ENCODE peak calls at places on chromosomes 13 and 19, in seven cellular contexts. M is suprapubic skin, J is heart right ventricle, I is MG63, K is PC-3, A is mucosa of descending colon, T is cardiac muscle cell. C is an unnamed sample. For H3K36me3, the result is how much of the 10 kb centered on the place peaks cover.

GRCh38 chr19:7917292-7918061 is 2.7 kb upstream of the SNAPC2 start:
- DNase-seq in M (no peak), J (peak), I (no peak), K (peak), A (peak), T (peak), C (peak)

GRCh38 chr19:45994456-45994988 is 745 bp upstream of the CCDC61 start:
- DNase-seq in M (no peak), J (no peak), I (peak), K (no peak), A (no peak), T (no peak), C (peak)

GRCh38 chr13:21216332-21216731 is 39.9 kb downstream of the MRPL57 start:
- DNase-seq in M (no peak), J (no peak), I (no peak), K (no peak), A (no peak), T (no peak), C (no peak)

GRCh38 chr13:47426126-47426849 is 529.4 kb upstream of the HTR2A start:
- DNase-seq in M (no peak), J (no peak), I (peak), K (peak), A (no peak), T (peak), C (no peak)

GRCh38 chr19:56597696-56598095 is 2.6 kb downstream of the ZNF71 start:
- DNase-seq in M (no peak), J (no peak), I (peak), K (no peak), A (no peak), T (no peak), C (no peak)

GRCh38 chr13:40982772-40983171 is 36.3 kb downstream of the ELF1 start:
- DNase-seq in M (no peak), J (no peak), I (no peak), K (no peak), A (no peak), T (peak), C (no peak)

GRCh38 chr19:30587869-30588268 is 215.7 kb downstream of the ZNF536 start:
- DNase-seq in M (no peak), J (no peak), I (no peak), K (no peak), A (no peak), T (no peak), C (no peak)

GRCh38 chr13:113996081-113996911 is 22.4 kb upstream of the C13orf46 start:
- DNase-seq in M (peak), J (peak), I (no peak), K (no peak), A (peak), T (no peak), C (no peak)

GRCh38 chr13:98350746-98351330 is 173.8 kb upstream of the RNF113B start:
- DNase-seq in M (no peak), J (no peak), I (no peak), K (peak), A (no peak), T (no peak), C (no peak)

GRCh38 chr19:52946322-52947310 is 16.1 kb downstream of the ZNF816 start:
- DNase-seq in M (peak), J (peak), I (no peak), K (peak), A (peak), T (peak), C (no peak)

GRCh38 chr13:100146534-100146933 is 57.6 kb downstream of the PCCA start:
- DNase-seq in M (no peak), J (no peak), I (no peak), K (no peak), A (no peak), T (no peak), C (no peak)

GRCh38 chr19:38869160-38869835 is 8.8 kb downstream of the RINL start:
- DNase-seq in M (no peak), J (peak), I (no peak), K (no peak), A (peak), T (no peak), C (no peak)

GRCh38 chr13:99214232-99214631 is 13.6 kb downstream of the UBAC2 start:
- DNase-seq in M (no peak), J (no peak), I (no peak), K (no peak), A (no peak), T (no peak), C (no peak)

GRCh38 chr19:4444765-4445741 is 12.5 kb downstream of the UBXN6 start:
- DNase-seq in M (no peak), J (no peak), I (no peak), K (no peak), A (no peak), T (peak), C (peak)

GRCh38 chr13:42612021-42612765 is 38.2 kb downstream of the TNFSF11 start:
- DNase-seq in M (no peak), J (no peak), I (peak), K (peak), A (no peak), T (no peak), C (no peak)

GRCh38 chr19:31979949-31980670 is 365.3 kb upstream of the ZNF507 start:
- DNase-seq in M (no peak), J (no peak), I (no peak), K (no peak), A (no peak), T (no peak), C (no peak)

GRCh38 chr13:54357284-54357933 is 1328.8 kb downstream of the OLFM4 start:
- DNase-seq in M (no peak), J (no peak), I (no peak), K (no peak), A (no peak), T (no peak), C (no peak)

GRCh38 chr13:32385369-32385768 is 42.6 kb downstream of the N4BP2L1 start:
- DNase-seq in M (no peak), J (no peak), I (no peak), K (no peak), A (no peak), T (no peak), C (no peak)

GRCh38 chr13:59459972-59460371 is 703.8 kb downstream of the DIAPH3 start:
- DNase-seq in M (no peak), J (no peak), I (no peak), K (peak), A (no peak), T (no peak), C (no peak)

GRCh38 chr13:38202730-38203129 is 146.9 kb upstream of the UFM1 start:
- DNase-seq in M (no peak), J (no peak), I (peak), K (peak), A (no peak), T (peak), C (no peak)

GRCh38 chr13:22800726-22801401 is 379.9 kb upstream of the SGCG start:
- DNase-seq in M (no peak), J (no peak), I (no peak), K (no peak), A (no peak), T (peak), C (no peak)

GRCh38 chr13:48161530-48162179 is 66.8 kb upstream of the MED4 start:
- DNase-seq in M (peak), J (peak), I (no peak), K (no peak), A (no peak), T (no peak), C (no peak)

GRCh38 chr19:51697169-51697776 is 4.1 kb downstream of the SPACA6 start:
- DNase-seq in M (peak), J (no peak), I (no peak), K (no peak), A (no peak), T (no peak), C (no peak)

GRCh38 chr13:39951301-39951700 is 295.8 kb downstream of the COG6 start:
- DNase-seq in M (no peak), J (no peak), I (no peak), K (no peak), A (no peak), T (no peak), C (no peak)

GRCh38 chr13:40401911-40402776 is 264.3 kb downstream of the FOXO1 start:
- DNase-seq in M (peak), J (peak), I (peak), K (peak), A (peak), T (peak), C (peak)

GRCh38 chr19:18438331-18439024 is 545 bp upstream of the ISYNA1 start:
- DNase-seq in M (no peak), J (peak), I (no peak), K (no peak), A (no peak), T (peak), C (no peak)

GRCh38 chr19:48006762-48007161 is 12.3 kb downstream of the ELSPBP1 start:
- DNase-seq in M (no peak), J (no peak), I (no peak), K (no peak), A (no peak), T (no peak), C (no peak)

DNA sequence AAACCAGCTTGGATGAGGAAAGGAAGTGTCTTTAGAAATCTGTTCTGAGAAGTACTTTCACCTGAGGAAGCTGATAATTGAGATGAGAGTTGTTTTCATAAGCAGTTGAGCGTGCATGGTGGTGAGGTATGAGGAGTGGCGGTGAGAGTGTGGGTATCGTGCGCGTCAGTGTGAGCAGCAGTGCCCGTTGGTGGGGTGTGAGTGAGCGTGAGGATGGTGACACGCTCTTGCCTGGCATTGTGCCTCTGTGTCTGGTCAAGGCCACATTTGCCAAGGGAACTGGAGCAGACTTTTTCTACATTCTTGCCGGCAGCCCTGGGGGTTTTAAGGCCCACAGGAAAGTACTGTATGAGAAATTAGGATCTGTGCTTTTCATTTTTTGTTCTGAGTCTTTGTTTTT is 36.5 kb upstream of the TEX29 start:
- DNase-seq in M (no peak), J (no peak), I (no peak), K (no peak), A (no peak), T (no peak), C (no peak)
- H3K36me3 ChIP-seq in M (half or more), J (half or more), I (under half), K (under half), A (under half), T (under half), C (under half)

GRCh38 chr19:49011194-49011593 is 5.7 kb downstream of the LHB start:
- DNase-seq in M (no peak), J (no peak), I (no peak), K (no peak), A (no peak), T (no peak), C (no peak)
- H3K36me3 ChIP-seq in M (half or more), J (half or more), I (half or more), K (under half), A (under half), T (under half), C (half or more)

DNA sequence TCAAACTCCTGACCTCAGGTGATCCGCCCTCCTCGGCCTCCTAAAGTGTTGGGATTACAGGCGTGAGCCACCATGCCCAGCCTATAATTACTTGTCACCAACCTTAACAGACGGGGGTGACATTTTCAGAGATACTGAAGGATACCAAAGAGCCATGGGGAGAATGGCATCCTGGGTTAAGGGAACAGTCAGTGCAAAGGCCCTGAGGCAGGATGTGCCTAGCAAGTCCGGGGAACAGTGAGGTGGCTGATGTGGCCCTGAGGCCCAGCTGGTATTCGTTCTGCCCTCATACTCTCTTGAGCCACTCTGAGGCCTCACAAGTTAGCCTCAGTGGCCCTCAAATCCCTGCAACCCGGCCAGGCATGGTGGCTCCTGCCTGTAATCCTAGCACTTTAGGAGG is 15.0 kb upstream of the ANGPTL8 start:
- DNase-seq in M (no peak), J (no peak), I (no peak), K (no peak), A (no peak), T (no peak), C (no peak)
- H3K36me3 ChIP-seq in M (half or more), J (half or more), I (under half), K (under half), A (under half), T (under half), C (under half)

GRCh38 chr19:2099937-2100718 is 3.4 kb downstream of the IZUMO4 start:
- DNase-seq in M (no peak), J (no peak), I (no peak), K (no peak), A (no peak), T (no peak), C (no peak)
- H3K36me3 ChIP-seq in M (under half), J (half or more), I (under half), K (under half), A (under half), T (under half), C (under half)

GRCh38 chr19:19504754-19505668 is 10.3 kb downstream of the TSSK6 start:
- DNase-seq in M (no peak), J (no peak), I (no peak), K (no peak), A (no peak), T (no peak), C (no peak)
- H3K36me3 ChIP-seq in M (half or more), J (half or more), I (half or more), K (under half), A (under half), T (under half), C (half or more)

GRCh38 chr19:17183858-17184271 is 31.3 kb upstream of the USE1 start:
- DNase-seq in M (no peak), J (no peak), I (no peak), K (no peak), A (no peak), T (no peak), C (no peak)

GRCh38 chr19:17183271-17183757 is 31.8 kb upstream of the USE1 start:
- DNase-seq in M (no peak), J (no peak), I (no peak), K (no peak), A (no peak), T (no peak), C (no peak)

GRCh38 chr19:17180997-17181702 is 34.0 kb upstream of the USE1 start:
- DNase-seq in M (no peak), J (no peak), I (no peak), K (no peak), A (no peak), T (no peak), C (no peak)

GRCh38 chr19:17184381-17184841 is 30.7 kb upstream of the USE1 start:
- DNase-seq in M (no peak), J (no peak), I (no peak), K (no peak), A (no peak), T (no peak), C (no peak)

DNA sequence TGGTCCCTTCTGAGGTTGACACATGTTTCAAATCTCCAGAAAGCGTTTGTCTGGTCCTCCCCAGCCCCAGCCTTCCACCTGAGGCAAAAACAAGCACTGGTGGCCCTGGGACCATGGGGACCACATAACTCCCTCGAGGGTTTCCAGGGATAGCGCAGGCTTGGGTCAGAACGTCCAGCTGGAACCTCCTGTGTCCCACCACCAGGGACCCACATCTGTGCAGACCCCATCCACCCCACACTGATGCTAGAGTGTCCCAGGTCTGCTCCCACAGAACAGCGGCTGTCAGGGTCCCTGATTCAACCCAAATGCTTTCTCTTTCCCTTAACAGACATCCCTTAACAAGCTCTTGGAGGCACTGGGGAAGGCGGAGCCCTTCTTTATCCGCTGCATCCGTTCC is 29.6 kb upstream of the USE1 start:
- DNase-seq in M (no peak), J (no peak), I (no peak), K (no peak), A (no peak), T (no peak), C (no peak)
- H3K36me3 ChIP-seq in M (half or more), J (half or more), I (half or more), K (under half), A (under half), T (under half), C (under half)

DNA sequence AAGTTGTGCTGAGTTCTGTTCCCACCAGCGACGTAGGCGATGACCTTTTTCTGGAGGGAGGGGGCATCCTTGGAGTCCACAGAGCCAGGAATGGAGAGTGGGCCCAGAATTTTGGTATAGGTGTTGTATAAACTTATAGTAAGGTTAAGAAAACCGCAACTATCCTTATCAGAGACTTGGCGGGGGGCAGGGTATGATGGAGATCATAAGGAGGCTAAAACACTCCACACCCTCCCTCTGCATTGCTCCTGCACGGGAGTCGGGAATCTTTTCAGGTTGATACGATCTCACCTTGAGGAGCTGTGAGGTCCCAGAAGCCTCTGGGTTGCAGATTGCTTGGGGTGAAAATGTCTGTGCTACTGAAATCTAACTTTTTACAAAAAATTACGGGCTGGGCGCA is 6.3 kb upstream of the CEACAM19 start:
- DNase-seq in M (no peak), J (no peak), I (no peak), K (no peak), A (no peak), T (no peak), C (no peak)
- H3K36me3 ChIP-seq in M (under half), J (under half), I (under half), K (under half), A (under half), T (under half), C (under half)

GRCh38 chr19:44984005-44984404 is 17.3 kb upstream of the RELB start:
- DNase-seq in M (no peak), J (no peak), I (no peak), K (no peak), A (no peak), T (no peak), C (no peak)

GRCh38 chr19:44987148-44987675 is 14.1 kb upstream of the RELB start:
- DNase-seq in M (no peak), J (no peak), I (no peak), K (no peak), A (no peak), T (no peak), C (no peak)

GRCh38 chr19:44986389-44986788 is 14.9 kb upstream of the RELB start:
- DNase-seq in M (no peak), J (no peak), I (no peak), K (no peak), A (no peak), T (no peak), C (no peak)

GRCh38 chr19:44988896-44989563 is 12.2 kb upstream of the RELB start:
- DNase-seq in M (peak), J (peak), I (peak), K (peak), A (peak), T (peak), C (peak)

GRCh38 chr19:44985445-44985844 is 15.8 kb upstream of the RELB start:
- DNase-seq in M (no peak), J (no peak), I (no peak), K (no peak), A (no peak), T (no peak), C (no peak)
- H3K36me3 ChIP-seq in M (half or more), J (half or more), I (under half), K (under half), A (under half), T (under half), C (under half)

GRCh38 chr13:50014404-50014803 is 840 bp upstream of the KCNRG start:
- DNase-seq in M (no peak), J (no peak), I (no peak), K (no peak), A (no peak), T (no peak), C (no peak)
- H3K36me3 ChIP-seq in M (under half), J (half or more), I (half or more), K (under half), A (under half), T (under half), C (under half)

DNA sequence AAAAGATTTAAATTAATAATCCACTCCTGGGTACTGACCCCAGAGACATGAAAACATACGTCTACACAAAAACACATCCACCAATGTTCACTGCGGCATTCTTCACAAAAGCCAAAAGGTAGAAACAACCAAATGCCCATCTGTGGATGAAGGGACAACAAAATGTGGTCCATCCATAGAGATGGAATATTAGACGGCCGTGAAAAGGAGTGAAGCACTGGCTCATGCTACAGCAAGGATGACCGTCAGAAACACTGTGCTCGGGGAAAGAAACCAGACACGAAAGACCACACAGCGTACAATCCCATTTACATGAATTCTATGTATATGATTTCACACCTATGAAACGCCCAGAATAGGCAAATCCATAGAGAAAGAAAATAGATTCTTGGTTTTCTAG is 6.1 kb downstream of the RDH13 start:
- DNase-seq in M (no peak), J (no peak), I (no peak), K (no peak), A (no peak), T (no peak), C (no peak)
- H3K36me3 ChIP-seq in M (half or more), J (half or more), I (half or more), K (under half), A (under half), T (under half), C (half or more)

C was measured in HAP-1.